ENCODE peak calls at places on chromosomes 12 and 14, in six cellular contexts. One of them, this sample, is unnamed.

GRCh38 chr14:72708708-72709475 is 185.0 kb downstream of the DPF3 start:
- DNase-seq in tibial artery: no peak
- DNase-seq in Karpas-422: no peak
- DNase-seq in cardiac septum: no peak
- DNase-seq in cardiac muscle cell: no peak
- DNase-seq in GM18507: no peak
- DNase-seq in this sample: no peak

GRCh38 chr12:51349026-51349425 is 2.5 kb upstream of the CELA1 start:
- DNase-seq in tibial artery: no peak
- DNase-seq in Karpas-422: no peak
- DNase-seq in cardiac septum: no peak
- DNase-seq in GM18507: no peak
- DNase-seq in cardiac muscle cell: no peak
- DNase-seq in this sample: no peak

GRCh38 chr12:40829738-40830144 is 137.5 kb downstream of the CNTN1 start:
- DNase-seq in tibial artery: no peak
- DNase-seq in GM18507: no peak
- DNase-seq in Karpas-422: no peak
- DNase-seq in cardiac muscle cell: no peak
- DNase-seq in cardiac septum: no peak
- DNase-seq in this sample: no peak

GRCh38 chr12:65238609-65239008 is 39.9 kb upstream of the MSRB3 start:
- DNase-seq in Karpas-422: no peak
- DNase-seq in cardiac muscle cell: no peak
- DNase-seq in cardiac septum: no peak
- DNase-seq in tibial artery: no peak
- DNase-seq in GM18507: no peak
- DNase-seq in this sample: no peak

GRCh38 chr12:79546461-79547043 is 144.2 kb downstream of the PAWR start:
- DNase-seq in cardiac muscle cell: no peak
- DNase-seq in tibial artery: no peak
- DNase-seq in GM18507: no peak
- DNase-seq in Karpas-422: no peak
- DNase-seq in cardiac septum: no peak
- DNase-seq in this sample: no peak

GRCh38 chr12:47744005-47744651 is 14.6 kb downstream of the RAPGEF3 start:
- DNase-seq in cardiac septum: no peak
- DNase-seq in GM18507: no peak
- DNase-seq in Karpas-422: peak; percentile 69
- DNase-seq in tibial artery: no peak
- DNase-seq in cardiac muscle cell: no peak
- DNase-seq in this sample: no peak

GRCh38 chr14:91299483-91300115 is 55.1 kb upstream of the GPR68 start:
- DNase-seq in Karpas-422: no peak
- DNase-seq in GM18507: no peak
- DNase-seq in tibial artery: no peak
- DNase-seq in cardiac muscle cell: no peak
- DNase-seq in cardiac septum: no peak
- DNase-seq in this sample: no peak

GRCh38 chr14:81384900-81385299 is 15.2 kb downstream of the STON2 start:
- DNase-seq in Karpas-422: no peak
- DNase-seq in cardiac muscle cell: no peak
- DNase-seq in GM18507: no peak
- DNase-seq in cardiac septum: no peak
- DNase-seq in tibial artery: no peak
- DNase-seq in this sample: no peak

GRCh38 chr12:68491204-68491960 is 119.3 kb upstream of the RAP1B start:
- DNase-seq in cardiac septum: no peak
- DNase-seq in GM18507: no peak
- DNase-seq in Karpas-422: no peak
- DNase-seq in cardiac muscle cell: no peak
- DNase-seq in tibial artery: no peak
- DNase-seq in this sample: no peak

GRCh38 chr14:68873379-68873778 is 80.5 kb upstream of the ZFP36L1 start:
- DNase-seq in cardiac muscle cell: no peak
- DNase-seq in tibial artery: no peak
- DNase-seq in GM18507: no peak
- DNase-seq in cardiac septum: no peak
- DNase-seq in Karpas-422: no peak
- DNase-seq in this sample: no peak

GRCh38 chr14:53757732-53758131 is 198.9 kb downstream of the BMP4 start:
- DNase-seq in Karpas-422: no peak
- DNase-seq in cardiac muscle cell: no peak
- DNase-seq in cardiac septum: no peak
- DNase-seq in GM18507: no peak
- DNase-seq in tibial artery: no peak
- DNase-seq in this sample: no peak

GRCh38 chr12:10094648-10095047 is 4.1 kb downstream of the CLEC1A start:
- DNase-seq in cardiac muscle cell: no peak
- DNase-seq in GM18507: no peak
- DNase-seq in cardiac septum: no peak
- DNase-seq in Karpas-422: no peak
- DNase-seq in tibial artery: no peak
- DNase-seq in this sample: no peak

GRCh38 chr14:67644428-67644827 is 24.7 kb downstream of the ARG2 start:
- DNase-seq in GM18507: no peak
- DNase-seq in Karpas-422: no peak
- DNase-seq in tibial artery: no peak
- DNase-seq in cardiac muscle cell: no peak
- DNase-seq in cardiac septum: no peak
- DNase-seq in this sample: no peak

GRCh38 chr12:53207042-53207441 is at the start of gene ITGB7:
- DNase-seq in cardiac muscle cell: no peak
- DNase-seq in cardiac septum: no peak
- DNase-seq in Karpas-422: peak; percentile 93
- DNase-seq in GM18507: peak; percentile 53
- DNase-seq in tibial artery: no peak
- DNase-seq in this sample: no peak

GRCh38 chr12:110917467-110917866 is 2.9 kb downstream of the MYL2 start:
- DNase-seq in Karpas-422: no peak
- DNase-seq in cardiac septum: no peak
- DNase-seq in GM18507: no peak
- DNase-seq in cardiac muscle cell: peak; percentile 38
- DNase-seq in tibial artery: no peak
- DNase-seq in this sample: no peak